ENCODE peak calls at places on chromosome 19, in ten cellular contexts. P is mammary epithelial cell; V is activated CD4-positive, alpha-beta T cell treated with anti-CD3 and anti-CD28 coated beads for 4 hours; Z is caudate nucleus; S is choroid plexus epithelial cell; F is foreskin melanocyte; Q is foreskin fibroblast; C is activated T-helper 1 cell treated with anti-CD3 and anti-CD28 coated beads, Interleukin-2, amount 50 U/mL, for 16 hours; L is heart left ventricle; T is stimulated activated CD4-positive, alpha-beta T cell treated with anti-CD3 and anti-CD28 coated beads, Interleukin-4, amount 100 ng/mL, for 1 hour. U is an unnamed sample.

GRCh38 chr19:55157064-55157908 is at the start of gene TNNI3:
- DNase-seq in P (no peak), V (no peak), Z (no peak), S (no peak), F (no peak), Q (no peak), C (no peak), L (peak), T (no peak), U (no peak)

GRCh38 chr19:6273701-6274601 is 5.8 kb downstream of the MLLT1 start:
- DNase-seq in P (peak), V (no peak), Z (peak), S (peak), F (peak), Q (peak), C (no peak), L (peak), T (no peak), U (no peak)

GRCh38 chr19:3095375-3096191 is 1.4 kb downstream of the GNA11 start:
- DNase-seq in P (peak), V (peak), Z (no peak), S (no peak), F (no peak), Q (no peak), C (peak), L (no peak), T (peak), U (no peak)

GRCh38 chr19:10364644-10365043 is 15.7 kb downstream of the TYK2 start:
- DNase-seq in P (no peak), V (no peak), Z (peak), S (no peak), F (no peak), Q (no peak), C (no peak), L (no peak), T (no peak), U (no peak)

GRCh38 chr19:13693933-13694332 is 70.4 kb upstream of the MRI1 start:
- DNase-seq in P (no peak), V (no peak), Z (no peak), S (no peak), F (no peak), Q (no peak), C (no peak), L (no peak), T (no peak), U (no peak)

GRCh38 chr19:49432141-49433073 is 7.2 kb downstream of the GFY start:
- DNase-seq in P (no peak), V (no peak), Z (no peak), S (no peak), F (no peak), Q (no peak), C (no peak), L (no peak), T (peak), U (no peak)

GRCh38 chr19:29263305-29264080 is 50.5 kb upstream of the UQCRFS1 start:
- DNase-seq in P (peak), V (peak), Z (peak), S (peak), F (peak), Q (peak), C (peak), L (no peak), T (peak), U (peak)

GRCh38 chr19:14183741-14184395 is 22.1 kb downstream of the ADGRL1 start:
- DNase-seq in P (no peak), V (no peak), Z (no peak), S (no peak), F (no peak), Q (no peak), C (no peak), L (no peak), T (no peak), U (no peak)

GRCh38 chr19:50710094-50710493 is 9.5 kb downstream of the SHANK1 start:
- DNase-seq in P (no peak), V (no peak), Z (no peak), S (no peak), F (no peak), Q (no peak), C (no peak), L (no peak), T (no peak), U (no peak)

GRCh38 chr19:51803529-51803928 is 8.6 kb downstream of the FPR3 start:
- DNase-seq in P (no peak), V (no peak), Z (no peak), S (no peak), F (no peak), Q (no peak), C (no peak), L (no peak), T (no peak), U (no peak)

GRCh38 chr19:30350995-30351394 is 21.2 kb upstream of the ZNF536 start:
- DNase-seq in P (no peak), V (no peak), Z (no peak), S (no peak), F (no peak), Q (no peak), C (no peak), L (no peak), T (no peak), U (no peak)

GRCh38 chr19:55087542-55087935 is 11.9 kb downstream of the EPS8L1 start:
- DNase-seq in P (no peak), V (no peak), Z (no peak), S (peak), F (no peak), Q (peak), C (no peak), L (no peak), T (no peak), U (no peak)

GRCh38 chr19:17393914-17394313 is at the start of gene CCDC194:
- DNase-seq in P (no peak), V (no peak), Z (no peak), S (no peak), F (no peak), Q (no peak), C (no peak), L (no peak), T (no peak), U (no peak)

GRCh38 chr19:32876919-32877285 is 7.3 kb upstream of the SLC7A9 start:
- DNase-seq in P (no peak), V (no peak), Z (no peak), S (peak), F (no peak), Q (peak), C (no peak), L (no peak), T (no peak), U (no peak)

GRCh38 chr19:44141191-44142013 is at the start of gene ZNF234:
- DNase-seq in P (peak), V (peak), Z (peak), S (peak), F (peak), Q (peak), C (peak), L (peak), T (peak), U (peak)

GRCh38 chr19:14495678-14496028 is 274 bp downstream of the GIPC1 start:
- DNase-seq in P (no peak), V (no peak), Z (no peak), S (no peak), F (no peak), Q (no peak), C (no peak), L (no peak), T (no peak), U (no peak)

GRCh38 chr19:10929402-10929794 is 787 bp downstream of the TIMM29 start:
- DNase-seq in P (peak), V (no peak), Z (no peak), S (no peak), F (no peak), Q (no peak), C (no peak), L (no peak), T (no peak), U (no peak)

GRCh38 chr19:6528544-6529121 is 2.2 kb upstream of the TNFSF9 start:
- DNase-seq in P (no peak), V (no peak), Z (peak), S (no peak), F (peak), Q (no peak), C (no peak), L (peak), T (no peak), U (no peak)

GRCh38 chr19:32595491-32595890 is 14.5 kb downstream of the PDCD5 start:
- DNase-seq in P (no peak), V (no peak), Z (no peak), S (no peak), F (no peak), Q (no peak), C (no peak), L (no peak), T (no peak), U (no peak)

GRCh38 chr19:47573076-47574026 is at the start of gene ZNF541:
- DNase-seq in P (no peak), V (peak), Z (peak), S (peak), F (peak), Q (peak), C (peak), L (peak), T (peak), U (no peak)

GRCh38 chr19:30338878-30339623 is 33.1 kb upstream of the ZNF536 start:
- DNase-seq in P (no peak), V (no peak), Z (no peak), S (no peak), F (no peak), Q (no peak), C (no peak), L (no peak), T (no peak), U (no peak)

GRCh38 chr19:44278181-44278690 is 18.6 kb downstream of the ZNF233 start:
- DNase-seq in P (peak), V (no peak), Z (no peak), S (no peak), F (no peak), Q (peak), C (no peak), L (no peak), T (no peak), U (no peak)

GRCh38 chr19:3207466-3208242 is 16.8 kb upstream of the CELF5 start:
- DNase-seq in P (no peak), V (no peak), Z (no peak), S (peak), F (no peak), Q (no peak), C (no peak), L (no peak), T (no peak), U (no peak)

GRCh38 chr19:35708391-35708790 is 4.0 kb downstream of the ZBTB32 start:
- DNase-seq in P (no peak), V (no peak), Z (no peak), S (no peak), F (no peak), Q (no peak), C (no peak), L (no peak), T (no peak), U (no peak)

GRCh38 chr19:55247621-55248099 is 11.2 kb downstream of the PPP6R1 start:
- DNase-seq in P (peak), V (no peak), Z (no peak), S (peak), F (peak), Q (no peak), C (no peak), L (peak), T (no peak), U (no peak)

GRCh38 chr19:31140717-31141116 is 208.5 kb downstream of the TSHZ3 start:
- DNase-seq in P (no peak), V (no peak), Z (no peak), S (peak), F (no peak), Q (peak), C (no peak), L (no peak), T (no peak), U (no peak)

GRCh38 chr19:15780595-15781418 is 6.7 kb upstream of the OR10H5 start:
- DNase-seq in P (peak), V (no peak), Z (no peak), S (no peak), F (no peak), Q (no peak), C (no peak), L (no peak), T (no peak), U (no peak)

GRCh38 chr19:29690842-29691241 is 24.2 kb downstream of the C19orf12 start:
- DNase-seq in P (peak), V (peak), Z (no peak), S (peak), F (peak), Q (no peak), C (no peak), L (no peak), T (peak), U (no peak)